ENCODE peak calls at places on chromosomes 7 and 10, in four cellular contexts. T, U, K and I are unnamed samples.
A peak's percentile ranks its signal among the peaks of the same experiment; 100 is the strongest.

GRCh38 chr7:128380807-128381130 is 19.3 kb upstream of the PRRT4 start:
- DNase-seq in U (no peak), T (no peak), K (no peak), I (no peak)

GRCh38 chr7:90412458-90413184 is 9.4 kb downstream of the CLDN12 start:
- DNase-seq in K (no peak), U (no peak), T (no peak), I (peak; percentile 41)

GRCh38 chr7:139942686-139943085 is 113.6 kb downstream of the TBXAS1 start:
- DNase-seq in K (no peak), U (no peak), T (peak; percentile 55), I (no peak)

GRCh38 chr7:49878627-49879026 is 105.2 kb downstream of the VWC2 start:
- DNase-seq in T (no peak), K (no peak), U (no peak), I (peak; percentile 59)

GRCh38 chr10:124936813-124937212 is 5.1 kb upstream of the ZRANB1 start:
- DNase-seq in T (no peak), K (no peak), U (no peak), I (no peak)

GRCh38 chr7:64874114-64874513 is 29.0 kb upstream of the ZNF273 start:
- DNase-seq in K (no peak), T (no peak), U (no peak), I (peak; percentile 28)

GRCh38 chr7:151114151-151115090 is 28.1 kb downstream of the AGAP3 start:
- DNase-seq in T (no peak), K (no peak), U (no peak), I (peak; percentile 93)

GRCh38 chr10:122051609-122052385 is 62.8 kb downstream of the TACC2 start:
- DNase-seq in U (peak; percentile 39), T (peak; percentile 65), K (peak; percentile 28), I (peak; percentile 83)

GRCh38 chr7:154672659-154673415 is 330.1 kb downstream of the PAXIP1 start:
- DNase-seq in K (no peak), T (no peak), U (no peak), I (no peak)

GRCh38 chr7:36129048-36129534 is 24.0 kb upstream of the EEPD1 start:
- DNase-seq in U (no peak), K (no peak), T (peak; percentile 55), I (peak; percentile 72)

GRCh38 chr7:91288208-91288824 is 24.1 kb downstream of the FZD1 start:
- DNase-seq in U (no peak), K (no peak), T (no peak), I (peak; percentile 58)

GRCh38 chr7:100891555-100891954 is 2.0 kb upstream of the UFSP1 start:
- DNase-seq in K (peak; percentile 69), U (peak; percentile 47), T (peak; percentile 34), I (peak; percentile 89)

GRCh38 chr7:134315679-134316538 is 821 bp downstream of the SLC35B4 start:
- DNase-seq in U (no peak), K (no peak), T (peak; percentile 16), I (peak; percentile 15)

GRCh38 chr10:100872034-100872791 is 40.5 kb upstream of the SLF2 start:
- DNase-seq in U (no peak), T (peak; percentile 77), K (no peak), I (peak; percentile 43)

GRCh38 chr7:22156205-22156604 is 200.7 kb downstream of the RAPGEF5 start:
- DNase-seq in U (peak; percentile 48), K (peak; percentile 19), T (peak; percentile 68), I (peak; percentile 90)

GRCh38 chr7:25967278-25968204 is 184.5 kb upstream of the NFE2L3 start:
- DNase-seq in T (no peak), U (no peak), K (no peak), I (no peak)

GRCh38 chr7:106717997-106718871 is 57.3 kb upstream of the CCDC71L start:
- DNase-seq in T (peak; percentile 98), K (peak; percentile 76), U (peak; percentile 93), I (peak; percentile 95)

GRCh38 chr10:124703372-124703771 is 40.8 kb downstream of the FAM53B start:
- DNase-seq in T (no peak), U (no peak), K (no peak), I (no peak)

GRCh38 chr7:31214751-31215150 is 125.8 kb downstream of the NEUROD6 start:
- DNase-seq in U (no peak), T (no peak), K (no peak), I (no peak)

GRCh38 chr7:80218723-80219122 is 84.1 kb downstream of the GNAI1 start:
- DNase-seq in T (peak; percentile 95), K (peak; percentile 91), U (peak; percentile 56), I (peak; percentile 95)

GRCh38 chr7:114901771-114902170 is 20.1 kb upstream of the MDFIC start:
- DNase-seq in T (peak; percentile 26), U (no peak), K (peak; percentile 46), I (peak; percentile 94)
- TF ChIP-seq CTCF in T (no peak), U (no peak), K (no peak), I (no peak)

GRCh38 chr10:69801094-69801433 is 642 bp upstream of the COL13A1 start:
- DNase-seq in T (peak; percentile 55), U (no peak), K (peak; percentile 44), I (peak; percentile 70)
- H3K4me3 ChIP-seq in T (peak overlapping the region; percentile 63), U (no peak overlapping the region), K (peak overlapping the region; percentile 53), I (no peak overlapping the region)

GRCh38 chr10:10056958-10057357 is 960.7 kb upstream of the CELF2 start:
- DNase-seq in K (no peak), T (peak; percentile 6), U (no peak), I (no peak)
- TF ChIP-seq CTCF in K (no peak), T (no peak), U (no peak), I (no peak)

GRCh38 chr7:43528581-43529354 is 54.1 kb upstream of the STK17A start:
- DNase-seq in U (no peak), K (no peak), T (no peak), I (no peak)
- H3K4me3 ChIP-seq in U (no peak overlapping the region), K (no peak overlapping the region), T (no peak overlapping the region), I (no peak overlapping the region)

GRCh38 chr10:105797234-105797890 is 1156.3 kb downstream of the SORCS3 start:
- DNase-seq in T (no peak), K (no peak), U (peak; percentile 32), I (peak; percentile 69)
- TF ChIP-seq CTCF in T (no peak), K (peak; percentile 23), U (peak; percentile 58), I (peak; percentile 58)

GRCh38 chr10:11444531-11445228 is 166.8 kb downstream of the USP6NL start:
- DNase-seq in U (no peak), K (no peak), T (no peak), I (no peak)
- H3K4me3 ChIP-seq in U (no peak overlapping the region), K (no peak overlapping the region), T (no peak overlapping the region), I (no peak overlapping the region)

DNA sequence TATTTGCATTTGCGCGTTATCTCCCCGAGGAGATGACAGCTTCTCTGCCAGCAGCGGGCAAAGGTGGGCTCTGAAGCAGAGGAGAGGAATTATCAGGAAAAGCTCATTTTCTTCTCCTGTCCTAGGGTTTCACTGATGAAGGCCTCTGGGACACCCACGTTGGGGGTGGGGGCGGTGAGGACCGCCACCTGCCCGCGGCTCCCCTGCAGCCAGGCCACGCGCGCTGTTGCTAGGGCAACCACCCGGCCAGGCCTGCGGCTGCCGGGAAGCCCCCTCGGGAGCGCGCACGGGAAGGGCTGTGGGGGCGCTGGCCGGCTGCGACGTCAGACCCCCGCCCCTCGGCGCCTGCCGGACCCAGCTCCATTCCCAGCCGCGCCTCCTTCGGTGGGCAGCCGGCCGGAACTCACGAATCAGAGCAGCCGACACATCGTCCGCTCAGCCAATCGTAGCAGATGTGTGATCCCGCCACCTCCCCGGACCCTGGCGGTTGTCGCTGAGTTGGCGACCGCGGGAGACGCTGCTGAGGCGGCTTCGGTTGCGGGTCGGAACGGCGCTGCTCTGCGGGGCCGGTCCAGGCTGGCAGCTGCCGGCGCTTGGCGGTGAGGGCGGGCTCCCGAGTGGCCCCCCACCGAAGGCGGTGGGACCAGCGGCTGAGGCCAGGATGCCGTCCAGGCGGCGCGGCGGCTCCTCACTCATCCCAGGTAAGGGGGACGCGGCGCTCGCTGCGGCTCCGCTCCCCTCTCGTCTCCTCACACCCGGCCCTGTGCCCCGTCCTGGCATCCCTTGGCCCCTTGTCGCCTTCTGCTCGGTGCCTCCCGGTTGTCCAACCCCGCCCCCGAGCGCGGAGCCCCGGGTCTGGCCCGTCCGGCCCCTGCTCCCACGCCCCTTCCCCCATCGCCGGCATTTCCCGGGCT is at the start of gene TPST1:
- DNase-seq in K (no peak), T (peak; percentile 84), U (peak; percentile 39), I (peak; percentile 78)
- TF ChIP-seq CTCF in K (peak; percentile 29), T (peak; percentile 56), U (peak; percentile 57), I (peak; percentile 46)

DNA sequence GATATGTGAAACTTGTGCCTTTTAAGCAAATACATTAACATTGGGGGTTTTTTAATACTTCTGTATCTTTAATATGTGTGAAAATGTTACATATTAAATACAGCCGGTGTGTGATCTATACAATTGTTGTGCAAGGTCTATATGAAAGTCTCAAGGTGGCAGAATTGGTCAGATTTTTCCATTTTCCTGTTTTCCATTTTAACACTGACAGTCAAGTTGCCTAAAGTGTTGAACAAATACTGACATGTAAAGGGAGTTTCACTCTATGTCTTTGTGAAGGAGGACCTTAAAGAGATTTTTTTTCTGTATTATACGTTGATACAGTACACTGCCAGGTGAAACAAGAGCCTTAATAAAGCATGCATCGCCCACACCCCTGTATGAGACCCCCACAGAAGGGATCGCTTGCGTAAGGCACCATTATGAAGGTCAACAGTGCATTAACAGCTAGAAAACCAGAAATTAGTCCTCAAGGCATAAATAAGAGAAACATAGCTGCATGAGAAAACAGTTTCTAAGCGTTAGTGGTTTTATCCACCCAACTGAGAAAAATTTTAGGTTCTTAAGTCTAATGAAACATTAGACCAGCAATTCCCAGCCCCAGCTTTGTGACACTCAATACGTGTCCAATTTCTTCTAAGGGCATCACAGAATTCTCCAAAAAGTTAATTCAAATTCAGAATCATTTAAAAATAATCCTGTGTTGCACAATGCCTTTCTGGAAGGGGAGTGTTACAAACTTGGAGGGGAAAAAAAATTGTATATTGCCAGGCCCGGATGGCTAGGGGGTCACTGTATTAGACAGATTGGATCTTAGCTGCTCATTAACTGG is 6.9 kb downstream of the KLF6 start:
- DNase-seq in U (no peak), T (peak; percentile 16), K (no peak), I (peak; percentile 43)
- H3K4me3 ChIP-seq in U (no peak overlapping the region), T (no peak overlapping the region), K (no peak overlapping the region), I (peak overlapping the region; percentile 11)